ENCODE peak calls at places on chromosomes 4 and X, in six cellular contexts. One of them, this sample, is unnamed.

GRCh38 chrX:4547218-4547836 is 833.9 kb upstream of the PRKX start:
- DNase-seq in right lobe of liver: peak; percentile 41
- DNase-seq in transverse colon: peak; percentile 32
- DNase-seq in CD8-positive, alpha-beta T cell: peak; percentile 60
- DNase-seq in dorsolateral prefrontal cortex: peak; percentile 50
- DNase-seq in IMR-90: peak; percentile 40
- DNase-seq in this sample: no peak

GRCh38 chrX:77519765-77520164 is 72.6 kb downstream of the FGF16 start:
- DNase-seq in right lobe of liver: no peak
- DNase-seq in transverse colon: no peak
- DNase-seq in CD8-positive, alpha-beta T cell: no peak
- DNase-seq in dorsolateral prefrontal cortex: no peak
- DNase-seq in IMR-90: no peak
- DNase-seq in this sample: no peak

GRCh38 chr4:6773106-6773505 is 9.4 kb upstream of the KIAA0232 start:
- DNase-seq in right lobe of liver: no peak
- DNase-seq in transverse colon: no peak
- DNase-seq in CD8-positive, alpha-beta T cell: no peak
- DNase-seq in dorsolateral prefrontal cortex: no peak
- DNase-seq in IMR-90: peak; percentile 15
- DNase-seq in this sample: no peak

GRCh38 chr4:813900-814299 is 12.0 kb downstream of the CPLX1 start:
- DNase-seq in right lobe of liver: no peak
- DNase-seq in transverse colon: no peak
- DNase-seq in CD8-positive, alpha-beta T cell: no peak
- DNase-seq in dorsolateral prefrontal cortex: no peak
- DNase-seq in IMR-90: no peak
- DNase-seq in this sample: no peak

GRCh38 chrX:129472116-129472515 is 51.2 kb downstream of the SMARCA1 start:
- DNase-seq in right lobe of liver: no peak
- DNase-seq in transverse colon: no peak
- DNase-seq in CD8-positive, alpha-beta T cell: no peak
- DNase-seq in dorsolateral prefrontal cortex: no peak
- DNase-seq in IMR-90: peak; percentile 25
- DNase-seq in this sample: no peak

GRCh38 chr4:54449999-54450398 is 207.8 kb upstream of the KIT start:
- DNase-seq in right lobe of liver: no peak
- DNase-seq in transverse colon: no peak
- DNase-seq in CD8-positive, alpha-beta T cell: no peak
- DNase-seq in dorsolateral prefrontal cortex: no peak
- DNase-seq in IMR-90: no peak
- DNase-seq in this sample: no peak

GRCh38 chrX:12309733-12310054 is 171.4 kb downstream of the FRMPD4 start:
- DNase-seq in right lobe of liver: no peak
- DNase-seq in transverse colon: no peak
- DNase-seq in CD8-positive, alpha-beta T cell: no peak
- DNase-seq in dorsolateral prefrontal cortex: no peak
- DNase-seq in IMR-90: no peak
- DNase-seq in this sample: no peak

GRCh38 chr4:95693594-95693993 is 144.8 kb upstream of the UNC5C start:
- DNase-seq in right lobe of liver: no peak
- DNase-seq in transverse colon: no peak
- DNase-seq in CD8-positive, alpha-beta T cell: no peak
- DNase-seq in dorsolateral prefrontal cortex: no peak
- DNase-seq in IMR-90: peak; percentile 0
- DNase-seq in this sample: no peak

GRCh38 chrX:24298191-24298590 is 15.7 kb downstream of the SUPT20HL2 start:
- DNase-seq in right lobe of liver: no peak
- DNase-seq in transverse colon: no peak
- DNase-seq in CD8-positive, alpha-beta T cell: no peak
- DNase-seq in dorsolateral prefrontal cortex: no peak
- DNase-seq in IMR-90: peak; percentile 4
- DNase-seq in this sample: no peak

GRCh38 chr4:77446611-77447010 is 159.0 kb upstream of the CXCL13 start:
- DNase-seq in right lobe of liver: no peak
- DNase-seq in transverse colon: no peak
- DNase-seq in CD8-positive, alpha-beta T cell: no peak
- DNase-seq in dorsolateral prefrontal cortex: no peak
- DNase-seq in IMR-90: no peak
- DNase-seq in this sample: no peak

GRCh38 chr4:100165809-100166208 is 24.5 kb downstream of the DDIT4L start:
- DNase-seq in right lobe of liver: no peak
- DNase-seq in transverse colon: no peak
- DNase-seq in CD8-positive, alpha-beta T cell: no peak
- DNase-seq in dorsolateral prefrontal cortex: no peak
- DNase-seq in IMR-90: peak; percentile 5
- DNase-seq in this sample: no peak

GRCh38 chr4:134024251-134024650 is 177.3 kb downstream of the PABPC4L start:
- DNase-seq in right lobe of liver: no peak
- DNase-seq in transverse colon: no peak
- DNase-seq in CD8-positive, alpha-beta T cell: no peak
- DNase-seq in dorsolateral prefrontal cortex: no peak
- DNase-seq in IMR-90: no peak
- DNase-seq in this sample: no peak

GRCh38 chrX:12497832-12498591 is 293.2 kb upstream of the PRPS2 start:
- DNase-seq in right lobe of liver: no peak
- DNase-seq in transverse colon: no peak
- DNase-seq in CD8-positive, alpha-beta T cell: no peak
- DNase-seq in dorsolateral prefrontal cortex: no peak
- DNase-seq in IMR-90: no peak
- DNase-seq in this sample: no peak

GRCh38 chr4:153205028-153205648 is 895 bp downstream of the TRIM2 start:
- DNase-seq in right lobe of liver: no peak
- DNase-seq in transverse colon: peak; percentile 76
- DNase-seq in CD8-positive, alpha-beta T cell: peak; percentile 60
- DNase-seq in dorsolateral prefrontal cortex: no peak
- DNase-seq in IMR-90: no peak
- DNase-seq in this sample: no peak

GRCh38 chrX:13256562-13256961 is 63.3 kb downstream of the ATXN3L start:
- DNase-seq in right lobe of liver: no peak
- DNase-seq in transverse colon: no peak
- DNase-seq in CD8-positive, alpha-beta T cell: no peak
- DNase-seq in dorsolateral prefrontal cortex: no peak
- DNase-seq in IMR-90: no peak
- DNase-seq in this sample: no peak

GRCh38 chr4:47462799-47463234 is 685 bp downstream of the COMMD8 start:
- DNase-seq in right lobe of liver: no peak
- DNase-seq in transverse colon: no peak
- DNase-seq in CD8-positive, alpha-beta T cell: no peak
- DNase-seq in dorsolateral prefrontal cortex: no peak
- DNase-seq in IMR-90: peak; percentile 3
- DNase-seq in this sample: no peak

GRCh38 chr4:151948351-151949016 is 187.7 kb upstream of the GATB start:
- DNase-seq in right lobe of liver: no peak
- DNase-seq in transverse colon: no peak
- DNase-seq in CD8-positive, alpha-beta T cell: no peak
- DNase-seq in dorsolateral prefrontal cortex: no peak
- DNase-seq in IMR-90: peak; percentile 38
- DNase-seq in this sample: no peak

GRCh38 chr4:25767877-25768475 is 94.8 kb downstream of the SEL1L3 start:
- DNase-seq in right lobe of liver: peak; percentile 66
- DNase-seq in transverse colon: peak; percentile 37
- DNase-seq in CD8-positive, alpha-beta T cell: no peak
- DNase-seq in dorsolateral prefrontal cortex: peak; percentile 28
- DNase-seq in IMR-90: peak; percentile 79
- DNase-seq in this sample: peak; percentile 32

GRCh38 chr4:138223191-138223910 is 18.8 kb downstream of the SLC7A11 start:
- DNase-seq in right lobe of liver: no peak
- DNase-seq in transverse colon: no peak
- DNase-seq in CD8-positive, alpha-beta T cell: no peak
- DNase-seq in dorsolateral prefrontal cortex: no peak
- DNase-seq in IMR-90: no peak
- DNase-seq in this sample: no peak

GRCh38 chr4:169791527-169792156 is 33.9 kb upstream of the HPF1 start:
- DNase-seq in right lobe of liver: peak; percentile 51
- DNase-seq in transverse colon: peak; percentile 8
- DNase-seq in CD8-positive, alpha-beta T cell: no peak
- DNase-seq in dorsolateral prefrontal cortex: no peak
- DNase-seq in IMR-90: peak; percentile 55
- DNase-seq in this sample: no peak

GRCh38 chr4:1834047-1834769 is 21.7 kb downstream of the LETM1 start:
- DNase-seq in right lobe of liver: no peak
- DNase-seq in transverse colon: no peak
- DNase-seq in CD8-positive, alpha-beta T cell: no peak
- DNase-seq in dorsolateral prefrontal cortex: no peak
- DNase-seq in IMR-90: no peak
- DNase-seq in this sample: no peak
- H3K4me3 ChIP-seq in right lobe of liver: no peak overlapping the region
- H3K4me3 ChIP-seq in transverse colon: no peak overlapping the region
- H3K4me3 ChIP-seq in CD8-positive, alpha-beta T cell: no peak overlapping the region
- H3K4me3 ChIP-seq in dorsolateral prefrontal cortex: no peak overlapping the region
- H3K4me3 ChIP-seq in IMR-90: no peak overlapping the region
- H3K4me3 ChIP-seq in this sample: no peak overlapping the region

GRCh38 chr4:2412534-2412884 is 5.9 kb downstream of the ZFYVE28 start:
- DNase-seq in right lobe of liver: no peak
- DNase-seq in transverse colon: peak; percentile 83
- DNase-seq in CD8-positive, alpha-beta T cell: peak; percentile 75
- DNase-seq in dorsolateral prefrontal cortex: no peak
- DNase-seq in IMR-90: no peak
- DNase-seq in this sample: no peak

GRCh38 chr4:2409381-2409783 is 9.1 kb downstream of the ZFYVE28 start:
- DNase-seq in right lobe of liver: no peak
- DNase-seq in transverse colon: no peak
- DNase-seq in CD8-positive, alpha-beta T cell: no peak
- DNase-seq in dorsolateral prefrontal cortex: no peak
- DNase-seq in IMR-90: no peak
- DNase-seq in this sample: no peak

GRCh38 chr4:2413821-2414610 is 4.4 kb downstream of the ZFYVE28 start:
- DNase-seq in right lobe of liver: no peak
- DNase-seq in transverse colon: peak; percentile 87
- DNase-seq in CD8-positive, alpha-beta T cell: no peak
- DNase-seq in dorsolateral prefrontal cortex: no peak
- DNase-seq in IMR-90: no peak
- DNase-seq in this sample: no peak

GRCh38 chr4:2412885-2413716 is 5.3 kb downstream of the ZFYVE28 start:
- DNase-seq in right lobe of liver: no peak
- DNase-seq in transverse colon: peak; percentile 91
- DNase-seq in CD8-positive, alpha-beta T cell: peak; percentile 86
- DNase-seq in dorsolateral prefrontal cortex: peak; percentile 52
- DNase-seq in IMR-90: peak; percentile 85
- DNase-seq in this sample: peak; percentile 33

GRCh38 chr4:2411786-2412510 is 6.5 kb downstream of the ZFYVE28 start:
- DNase-seq in right lobe of liver: no peak
- DNase-seq in transverse colon: no peak
- DNase-seq in CD8-positive, alpha-beta T cell: no peak
- DNase-seq in dorsolateral prefrontal cortex: no peak
- DNase-seq in IMR-90: no peak
- DNase-seq in this sample: no peak
- H3K27ac ChIP-seq in right lobe of liver: no peak overlapping the region
- H3K27ac ChIP-seq in transverse colon: peak overlapping the region; percentile 94
- H3K27ac ChIP-seq in CD8-positive, alpha-beta T cell: peak overlapping the region; percentile 87
- H3K27ac ChIP-seq in dorsolateral prefrontal cortex: peak overlapping the region; percentile 76
- H3K27ac ChIP-seq in IMR-90: no peak overlapping the region
- H3K27ac ChIP-seq in this sample: no peak overlapping the region

DNA sequence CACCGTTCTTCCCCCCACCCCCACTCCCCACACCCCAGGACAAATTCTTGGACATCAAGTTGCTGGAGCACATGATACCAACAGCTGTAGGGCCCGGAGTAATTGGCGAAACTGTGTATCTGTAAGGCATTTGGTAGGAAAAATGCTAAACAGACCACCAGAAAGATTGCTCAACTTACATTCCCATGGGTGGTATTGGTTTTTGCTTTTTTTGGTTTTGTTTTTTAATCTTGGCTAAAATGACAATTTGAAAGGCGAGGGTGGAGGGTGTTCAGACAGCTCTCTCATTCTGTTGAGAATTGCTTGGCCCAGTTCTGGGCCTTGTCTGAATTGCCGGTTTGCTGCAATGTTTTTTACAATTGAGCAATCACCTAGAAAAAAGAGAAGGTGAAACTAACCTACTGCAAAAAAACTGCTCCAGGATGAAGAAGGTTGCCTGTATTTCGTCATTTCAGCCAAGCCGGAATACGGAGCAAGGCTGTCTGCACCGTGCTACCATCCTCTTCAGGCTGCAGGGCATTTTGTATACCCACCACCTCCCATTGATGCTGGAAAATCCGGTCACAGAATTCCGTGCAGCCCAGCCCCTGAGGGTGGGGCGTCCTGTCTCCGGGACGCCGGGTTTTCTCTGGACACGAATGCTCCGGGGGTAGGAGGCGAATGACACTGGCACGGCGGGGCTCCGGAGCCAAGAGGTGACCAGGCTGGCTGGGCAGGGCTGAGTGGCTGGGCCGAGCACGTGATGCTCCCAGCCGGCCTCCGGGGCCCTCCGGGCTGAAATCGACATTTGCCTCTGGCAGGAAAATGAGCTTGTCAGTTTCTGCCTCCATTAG is at the start of gene CLCN4:
- DNase-seq in right lobe of liver: peak; percentile 86
- DNase-seq in transverse colon: peak; percentile 52
- DNase-seq in CD8-positive, alpha-beta T cell: no peak
- DNase-seq in dorsolateral prefrontal cortex: peak; percentile 68
- DNase-seq in IMR-90: no peak
- DNase-seq in this sample: no peak
- H3K4me3 ChIP-seq in right lobe of liver: peak within 1 kb of the TSS; percentile 49
- H3K4me3 ChIP-seq in transverse colon: peak within 1 kb of the TSS; percentile 38
- H3K4me3 ChIP-seq in CD8-positive, alpha-beta T cell: no peak within 1 kb of the TSS
- H3K4me3 ChIP-seq in dorsolateral prefrontal cortex: peak within 1 kb of the TSS; percentile 54
- H3K4me3 ChIP-seq in IMR-90: peak within 1 kb of the TSS; percentile 2
- H3K4me3 ChIP-seq in this sample: peak within 1 kb of the TSS; percentile 20

DNA sequence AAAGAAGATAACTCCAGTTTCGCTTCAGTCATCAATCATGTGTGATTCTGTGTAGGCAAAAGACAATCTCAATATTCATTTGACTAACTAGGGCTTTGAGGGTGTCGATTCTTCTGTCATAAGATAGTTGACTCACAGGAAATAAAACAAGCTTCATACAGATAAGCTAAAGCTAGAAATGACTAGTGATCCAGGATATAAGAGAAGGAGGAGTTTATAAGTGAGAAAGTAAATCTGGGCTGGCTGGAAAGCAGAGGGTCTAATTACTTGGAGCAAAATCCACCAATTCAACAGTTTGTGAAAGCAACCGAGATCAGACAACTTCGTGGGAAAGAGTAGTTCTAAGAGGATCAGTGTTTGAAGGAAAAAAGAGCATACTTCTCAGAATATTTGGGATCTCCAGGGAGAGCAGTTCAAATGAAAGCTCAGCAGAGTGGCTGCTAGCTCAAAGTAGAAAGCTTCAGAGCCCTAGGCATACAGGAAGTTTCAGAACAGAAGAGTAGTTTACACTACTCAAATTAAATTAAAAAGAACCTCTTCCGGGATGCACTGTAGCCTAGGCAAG is 429.3 kb downstream of the INPP4B start:
- DNase-seq in right lobe of liver: no peak
- DNase-seq in transverse colon: no peak
- DNase-seq in CD8-positive, alpha-beta T cell: no peak
- DNase-seq in dorsolateral prefrontal cortex: no peak
- DNase-seq in IMR-90: peak; percentile 42
- DNase-seq in this sample: no peak
- H3K27ac ChIP-seq in right lobe of liver: no peak overlapping the region
- H3K27ac ChIP-seq in transverse colon: no peak overlapping the region
- H3K27ac ChIP-seq in CD8-positive, alpha-beta T cell: peak overlapping the region; percentile 49
- H3K27ac ChIP-seq in dorsolateral prefrontal cortex: no peak overlapping the region
- H3K27ac ChIP-seq in IMR-90: no peak overlapping the region
- H3K27ac ChIP-seq in this sample: no peak overlapping the region